ENCODE peak calls at places on chromosomes 12 and 14, in ten cellular contexts. D is midbrain, I is posterior vena cava, U is foreskin fibroblast, H is ELR, C is astrocyte, E is immature natural killer cell, O is H1, R is chondrocyte, K is fibroblast of the conjunctiva. W is an unnamed sample.

GRCh38 chr12:96585977-96586376 is 96.6 kb downstream of the CFAP54 start:
- DNase-seq in D (no peak), I (no peak), U (peak), H (no peak), C (peak), E (no peak), O (no peak), R (no peak), K (no peak), W (no peak)

GRCh38 chr12:59151243-59151642 is 230.9 kb upstream of the LRIG3 start:
- DNase-seq in D (no peak), I (no peak), U (peak), H (no peak), C (peak), E (no peak), O (no peak), R (no peak), K (no peak), W (no peak)

GRCh38 chr14:56423591-56423991 is 156.0 kb upstream of the TMEM260 start:
- DNase-seq in D (no peak), I (no peak), U (peak), H (no peak), C (peak), E (no peak), O (no peak), R (no peak), K (peak), W (no peak)

GRCh38 chr12:108046633-108047032 is 82.5 kb upstream of the WSCD2 start:
- DNase-seq in D (no peak), I (no peak), U (no peak), H (no peak), C (no peak), E (no peak), O (no peak), R (no peak), K (no peak), W (no peak)

GRCh38 chr12:5348057-5348456 is 83.9 kb upstream of the NTF3 start:
- DNase-seq in D (no peak), I (no peak), U (no peak), H (no peak), C (no peak), E (no peak), O (no peak), R (no peak), K (no peak), W (no peak)

GRCh38 chr12:54049164-54049563 is 4.5 kb upstream of the HOXC4 start:
- DNase-seq in D (no peak), I (no peak), U (no peak), H (no peak), C (no peak), E (no peak), O (no peak), R (no peak), K (no peak), W (no peak)

GRCh38 chr12:120903382-120903817 is 758 bp downstream of the SPPL3 start:
- DNase-seq in D (peak), I (peak), U (peak), H (peak), C (no peak), E (peak), O (peak), R (no peak), K (no peak), W (peak)

GRCh38 chr14:30849354-30849753 is 25.0 kb upstream of the COCH start:
- DNase-seq in D (no peak), I (no peak), U (no peak), H (no peak), C (no peak), E (no peak), O (no peak), R (no peak), K (no peak), W (no peak)

GRCh38 chr12:130971871-130972588 is 18.3 kb downstream of the ADGRD1 start:
- DNase-seq in D (no peak), I (no peak), U (peak), H (no peak), C (no peak), E (no peak), O (no peak), R (no peak), K (peak), W (no peak)

GRCh38 chr12:121145221-121145620 is 12.5 kb downstream of the P2RX7 start:
- DNase-seq in D (no peak), I (no peak), U (peak), H (peak), C (peak), E (no peak), O (no peak), R (no peak), K (no peak), W (no peak)

GRCh38 chr12:94458882-94459772 is 540 bp downstream of the CEP83 start:
- DNase-seq in D (no peak), I (no peak), U (peak), H (peak), C (peak), E (peak), O (no peak), R (no peak), K (no peak), W (peak)

GRCh38 chr12:75641031-75641780 is 129.8 kb upstream of the KRR1 start:
- DNase-seq in D (no peak), I (no peak), U (peak), H (peak), C (peak), E (peak), O (no peak), R (no peak), K (peak), W (peak)

GRCh38 chr14:61255968-61256367 is 25.2 kb downstream of the TMEM30B start:
- DNase-seq in D (no peak), I (no peak), U (no peak), H (no peak), C (no peak), E (no peak), O (no peak), R (no peak), K (no peak), W (no peak)

GRCh38 chr14:27114180-27114579 is 516.3 kb upstream of the NOVA1 start:
- DNase-seq in D (no peak), I (no peak), U (no peak), H (no peak), C (no peak), E (no peak), O (no peak), R (no peak), K (no peak), W (no peak)

W was measured in RKO.